ENCODE peak calls at places on chromosomes 11 and 22, in six cellular contexts. W, B, V, K, C and H are unnamed samples.

GRCh38 chr11:2762031-2762380 is 62.2 kb upstream of the KCNQ1OT1 start:
- DNase-seq in W (no peak), B (no peak), V (peak), K (no peak), C (no peak), H (peak)

GRCh38 chr11:124108158-124108557 is 7.1 kb upstream of the VWA5A start:
- DNase-seq in W (no peak), B (no peak), V (peak), K (peak), C (no peak), H (no peak)

GRCh38 chr11:58629857-58630256 is 7.4 kb downstream of the CNTF start:
- DNase-seq in W (no peak), B (peak), V (no peak), K (peak), C (no peak), H (no peak)

GRCh38 chr22:42719133-42719532 is 1.5 kb downstream of the A4GALT start:
- DNase-seq in W (no peak), B (no peak), V (no peak), K (peak), C (no peak), H (no peak)

GRCh38 chr22:32318361-32318760 is 39.3 kb upstream of the RFPL3 start:
- DNase-seq in W (no peak), B (no peak), V (no peak), K (no peak), C (no peak), H (peak)

GRCh38 chr11:75237050-75237449 is 3.5 kb upstream of the TPBGL start:
- DNase-seq in W (no peak), B (no peak), V (no peak), K (no peak), C (no peak), H (no peak)

GRCh38 chr11:113415343-113415742 is 27.8 kb downstream of the ANKK1 start:
- DNase-seq in W (no peak), B (no peak), V (no peak), K (no peak), C (no peak), H (no peak)

GRCh38 chr11:127130321-127130720 is 129.8 kb upstream of the KIRREL3 start:
- DNase-seq in W (no peak), B (no peak), V (no peak), K (no peak), C (no peak), H (no peak)

GRCh38 chr11:65444314-65445051 is 21.9 kb downstream of the NEAT1 start:
- DNase-seq in W (no peak), B (no peak), V (no peak), K (no peak), C (no peak), H (no peak)

GRCh38 chr11:106426696-106427095 is 349.2 kb downstream of the AASDHPPT start:
- DNase-seq in W (no peak), B (no peak), V (no peak), K (no peak), C (no peak), H (no peak)

GRCh38 chr11:108873938-108874337 is 209.1 kb downstream of the DDX10 start:
- DNase-seq in W (no peak), B (no peak), V (no peak), K (no peak), C (no peak), H (no peak)

GRCh38 chr22:39913321-39913720 is 12.4 kb downstream of the GRAP2 start:
- DNase-seq in W (no peak), B (no peak), V (no peak), K (no peak), C (no peak), H (no peak)

GRCh38 chr11:2482745-2483144 is 37.9 kb downstream of the KCNQ1 start:
- DNase-seq in W (no peak), B (peak), V (no peak), K (no peak), C (no peak), H (no peak)

GRCh38 chr11:125141686-125142535 is 22.6 kb upstream of the PKNOX2 start:
- DNase-seq in W (peak), B (peak), V (peak), K (peak), C (peak), H (no peak)

GRCh38 chr22:36249160-36249559 is 3.8 kb upstream of the APOL1 start:
- DNase-seq in W (no peak), B (no peak), V (no peak), K (peak), C (no peak), H (no peak)

GRCh38 chr11:77602385-77603105 is 12.8 kb downstream of the AQP11 start:
- DNase-seq in W (no peak), B (peak), V (no peak), K (peak), C (no peak), H (no peak)

GRCh38 chr11:79406376-79406775 is 34.5 kb downstream of the TENM4 start:
- DNase-seq in W (no peak), B (no peak), V (no peak), K (peak), C (no peak), H (no peak)

GRCh38 chr22:42947211-42947990 is 67.5 kb downstream of the PACSIN2 start:
- DNase-seq in W (no peak), B (no peak), V (peak), K (no peak), C (no peak), H (no peak)

GRCh38 chr22:20056696-20057386 is 23.2 kb upstream of the DGCR8 start:
- DNase-seq in W (no peak), B (no peak), V (no peak), K (no peak), C (no peak), H (no peak)

GRCh38 chr11:31509017-31509411 is 408 bp downstream of the IMMP1L start:
- DNase-seq in W (no peak), B (peak), V (no peak), K (no peak), C (no peak), H (no peak)

GRCh38 chr11:75516886-75517285 is 8.9 kb downstream of the GDPD5 start:
- DNase-seq in W (no peak), B (no peak), V (no peak), K (peak), C (no peak), H (no peak)

GRCh38 chr11:97743205-97743742 is 1277.5 kb upstream of the CNTN5 start:
- DNase-seq in W (no peak), B (no peak), V (no peak), K (peak), C (no peak), H (no peak)

GRCh38 chr11:57460017-57460755 is at the start of gene RTN4RL2:
- DNase-seq in W (no peak), B (peak), V (peak), K (peak), C (peak), H (no peak)

GRCh38 chr11:1225386-1226225 is 2.7 kb downstream of the MUC5B start:
- DNase-seq in W (no peak), B (no peak), V (peak), K (no peak), C (no peak), H (no peak)

GRCh38 chr22:38967451-38968450 is 10.3 kb downstream of the APOBEC3A start:
- DNase-seq in W (no peak), B (no peak), V (peak), K (peak), C (no peak), H (no peak)